ENCODE peak calls at places on chromosomes 5 and 9, in eight cellular contexts. R, X, H, L, I, N, Z and P are unnamed samples.

GRCh38 chr5:151239237-151239861 is 13.6 kb upstream of the GM2A start:
- DNase-seq in L (no peak), H (no peak), R (peak; percentile 64), N (peak; percentile 82), X (peak; percentile 89), Z (peak; percentile 82), I (peak; percentile 76), P (peak; percentile 88)

GRCh38 chr5:73314395-73315195 is 134.0 kb downstream of the FOXD1 start:
- DNase-seq in I (no peak), X (no peak), Z (no peak), R (no peak), H (no peak), N (no peak), L (no peak), P (no peak)

GRCh38 chr5:124841829-124842712 is 95.6 kb upstream of the ZNF608 start:
- DNase-seq in N (peak; percentile 22), R (no peak), I (no peak), L (no peak), H (no peak), X (no peak), Z (no peak), P (no peak)

GRCh38 chr5:59097116-59097515 is 514.2 kb downstream of the RAB3C start:
- DNase-seq in L (no peak), X (no peak), R (no peak), Z (no peak), H (no peak), I (no peak), N (no peak), P (no peak)

GRCh38 chr9:73380411-73380810 is 228.7 kb downstream of the ANXA1 start:
- DNase-seq in H (no peak), I (no peak), N (no peak), L (no peak), Z (no peak), R (no peak), X (no peak), P (no peak)

GRCh38 chr9:132797861-132798659 is 80.0 kb downstream of the AK8 start:
- DNase-seq in R (no peak), N (no peak), L (no peak), I (no peak), H (no peak), X (no peak), Z (no peak), P (no peak)

GRCh38 chr9:121607434-121608248 is 43.8 kb upstream of the DAB2IP start:
- DNase-seq in N (peak; percentile 68), I (no peak), L (no peak), H (no peak), R (peak; percentile 68), Z (no peak), X (peak; percentile 78), P (no peak)

GRCh38 chr5:142839711-142840441 is 69.7 kb downstream of the ARHGAP26 start:
- DNase-seq in X (no peak), L (peak; percentile 94), H (no peak), I (no peak), N (peak; percentile 64), R (no peak), Z (peak; percentile 51), P (no peak)

GRCh38 chr5:116507051-116507537 is 67.5 kb downstream of the SEMA6A start:
- DNase-seq in N (no peak), X (no peak), R (no peak), H (no peak), I (no peak), Z (no peak), L (no peak), P (no peak)

GRCh38 chr5:54703091-54703490 is 185.5 kb downstream of the SNX18 start:
- DNase-seq in R (peak; percentile 83), N (peak; percentile 38), L (peak; percentile 92), I (no peak), H (no peak), Z (no peak), X (peak; percentile 65), P (no peak)

GRCh38 chr9:127333326-127334064 is 63.5 kb upstream of the SLC2A8 start:
- DNase-seq in L (no peak), I (no peak), Z (no peak), X (no peak), H (no peak), R (no peak), N (no peak), P (no peak)

GRCh38 chr5:172801184-172801671 is 30.2 kb upstream of the DUSP1 start:
- DNase-seq in Z (no peak), X (no peak), H (peak; percentile 70), R (no peak), L (no peak), I (no peak), N (no peak), P (no peak)

DNA sequence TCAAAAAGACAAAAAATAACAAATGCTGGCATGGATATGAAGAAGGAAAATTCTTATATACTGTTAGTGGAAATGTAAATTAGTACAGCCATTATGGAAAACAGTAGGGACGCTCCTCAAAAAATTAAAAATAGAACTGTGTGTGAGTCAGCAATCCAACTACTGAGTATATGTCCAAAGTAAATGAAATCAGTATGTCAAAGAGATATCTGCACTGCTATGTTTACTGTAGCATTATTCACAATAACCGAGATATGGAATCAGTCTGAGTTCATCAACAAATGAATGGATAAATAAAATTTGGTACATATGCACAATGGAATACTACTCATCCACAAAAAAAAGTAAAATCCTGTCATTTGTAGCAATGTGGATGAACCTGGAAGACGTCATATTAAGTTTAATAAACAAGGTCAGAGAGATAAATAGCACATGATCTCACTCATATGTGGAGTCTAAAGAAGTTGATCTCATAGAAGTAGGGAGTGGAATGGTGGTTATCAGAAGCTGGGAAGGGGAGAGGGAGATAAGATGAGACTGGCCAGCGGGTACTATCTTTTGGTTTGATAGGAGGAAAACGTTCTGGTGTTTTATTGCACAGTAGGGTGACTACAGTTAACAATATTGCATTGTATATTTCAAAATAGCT is 16.7 kb upstream of the SHC3 start:
- DNase-seq in I (no peak), R (no peak), N (no peak), L (no peak), Z (no peak), X (no peak), H (no peak), P (no peak)
- TF ChIP-seq CTCF in I (no peak), R (no peak), N (no peak), L (no peak), Z (no peak), X (no peak), H (no peak), P (no peak)

GRCh38 chr9:137305060-137305787 is 3.2 kb upstream of the NRARP start:
- DNase-seq in X (peak; percentile 85), Z (peak; percentile 91), R (no peak), I (peak; percentile 36), H (no peak), L (no peak), N (peak; percentile 68), P (peak; percentile 75)

GRCh38 chr9:137303031-137303892 is 1.2 kb upstream of the NRARP start:
- DNase-seq in L (no peak), X (peak; percentile 51), R (peak; percentile 69), Z (peak; percentile 47), N (peak; percentile 15), I (no peak), H (no peak), P (peak; percentile 47)

GRCh38 chr9:137302176-137303030 is at the start of gene NRARP:
- DNase-seq in I (peak; percentile 87), L (no peak), R (peak; percentile 90), H (no peak), X (peak; percentile 96), N (peak; percentile 91), Z (peak; percentile 92), P (peak; percentile 94)

GRCh38 chr9:137304383-137305059 is 2.5 kb upstream of the NRARP start:
- DNase-seq in X (peak; percentile 60), H (no peak), R (no peak), N (peak; percentile 15), I (no peak), Z (peak; percentile 57), L (no peak), P (no peak)

GRCh38 chr9:137303893-137304382 is 1.9 kb upstream of the NRARP start:
- DNase-seq in L (no peak), X (peak; percentile 54), I (no peak), N (no peak), H (no peak), Z (no peak), R (no peak), P (no peak)
- H3K27ac ChIP-seq in L (peak overlapping the region; percentile 56), X (peak overlapping the region; percentile 91), I (no peak overlapping the region), N (peak overlapping the region; percentile 91), H (peak overlapping the region; percentile 78), Z (peak overlapping the region; percentile 91), R (peak overlapping the region; percentile 70), P (peak overlapping the region; percentile 78)

DNA sequence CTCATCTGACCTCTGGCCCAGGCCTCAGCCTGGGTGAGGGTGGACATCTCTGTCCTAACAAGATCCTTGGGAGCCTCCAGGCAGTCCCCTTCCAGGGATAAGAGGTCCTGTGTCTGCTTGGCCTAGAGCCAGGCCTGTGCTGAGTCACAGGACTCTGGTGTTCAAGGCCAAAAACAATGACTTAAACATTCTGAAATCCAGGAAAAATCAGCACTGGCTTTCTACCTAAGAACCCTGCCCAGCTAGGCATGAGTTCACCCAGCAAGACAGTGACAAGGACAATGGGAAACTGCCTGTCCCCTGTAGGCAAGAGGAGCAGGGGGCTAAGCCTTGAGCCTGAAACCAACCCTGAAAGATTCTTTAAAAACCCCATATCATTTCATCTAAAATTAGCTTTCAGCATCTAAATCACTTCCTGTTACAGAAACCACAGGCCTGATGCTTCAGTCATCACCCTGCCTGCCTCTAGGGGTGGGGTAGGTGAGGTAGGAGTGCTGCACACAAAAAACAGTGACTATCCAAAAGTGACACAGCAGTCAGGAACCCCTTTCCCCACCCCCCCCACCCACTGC is 29.9 kb downstream of the CSF2 start:
- DNase-seq in X (peak; percentile 86), H (peak; percentile 74), I (peak; percentile 96), L (peak; percentile 92), R (peak; percentile 48), Z (peak; percentile 71), N (peak; percentile 76), P (peak; percentile 71)
- H3K4me3 ChIP-seq in X (no peak overlapping the region), H (no peak overlapping the region), I (no peak overlapping the region), L (no peak overlapping the region), R (no peak overlapping the region), Z (no peak overlapping the region), N (no peak overlapping the region), P (no peak overlapping the region)

GRCh38 chr5:159286420-159287035 is 23.4 kb downstream of the UBLCP1 start:
- DNase-seq in L (no peak), X (no peak), I (peak; percentile 51), N (no peak), Z (no peak), R (peak; percentile 55), H (no peak), P (no peak)
- TF ChIP-seq CTCF in L (no peak), X (peak; percentile 59), I (peak; percentile 54), N (peak; percentile 60), Z (no peak), R (peak; percentile 52), H (peak; percentile 41), P (peak; percentile 42)

GRCh38 chr9:130858734-130859705 is 24.0 kb downstream of the ABL1 start:
- DNase-seq in I (no peak), Z (no peak), L (no peak), N (no peak), X (no peak), H (no peak), R (no peak), P (no peak)
- H3K27ac ChIP-seq in I (no peak overlapping the region), Z (no peak overlapping the region), L (peak overlapping the region; percentile 83), N (peak overlapping the region; percentile 76), X (peak overlapping the region; percentile 72), H (no peak overlapping the region), R (peak overlapping the region; percentile 46), P (peak overlapping the region; percentile 31)

GRCh38 chr5:154107729-154108128 is 69.0 kb downstream of the MFAP3 start:
- DNase-seq in H (no peak), R (peak; percentile 34), I (no peak), Z (no peak), L (no peak), X (no peak), N (no peak), P (no peak)
- H3K4me3 ChIP-seq in H (no peak overlapping the region), R (no peak overlapping the region), I (no peak overlapping the region), Z (no peak overlapping the region), L (no peak overlapping the region), X (no peak overlapping the region), N (no peak overlapping the region), P (no peak overlapping the region)